ENCODE peak calls at places on chromosomes 6 and 20, in seven cellular contexts. S is GM20000, M is esophagus squamous epithelium, C is bronchial epithelial cell, Z is upper lobe of right lung, K is AG09319, D is astrocyte of the spinal cord. T is an unnamed sample.

GRCh38 chr6:84549912-84550311 is 214.5 kb downstream of the TBX18 start:
- DNase-seq in S (no peak), M (no peak), C (peak), Z (no peak), K (no peak), D (no peak), T (no peak)

GRCh38 chr6:152401978-152402377 is 235.2 kb downstream of the SYNE1 start:
- DNase-seq in S (no peak), M (no peak), C (peak), Z (no peak), K (no peak), D (peak), T (peak)

GRCh38 chr6:45657243-45657642 is 279.5 kb upstream of the SUPT3H start:
- DNase-seq in S (no peak), M (no peak), C (no peak), Z (no peak), K (peak), D (no peak), T (no peak)

GRCh38 chr20:62238569-62239277 is 402 bp downstream of the OSBPL2 start:
- DNase-seq in S (peak), M (no peak), C (no peak), Z (no peak), K (no peak), D (no peak), T (peak)

GRCh38 chr6:137787016-137787415 is 80.0 kb upstream of the TNFAIP3 start:
- DNase-seq in S (no peak), M (no peak), C (no peak), Z (no peak), K (no peak), D (no peak), T (no peak)

GRCh38 chr6:2124260-2124709 is 121.1 kb downstream of the GMDS start:
- DNase-seq in S (no peak), M (no peak), C (peak), Z (no peak), K (no peak), D (no peak), T (peak)

GRCh38 chr20:54051019-54051418 is 19.4 kb downstream of the BCAS1 start:
- DNase-seq in S (no peak), M (no peak), C (no peak), Z (no peak), K (no peak), D (no peak), T (no peak)

GRCh38 chr6:34391023-34391485 is 1.4 kb downstream of the NUDT3 start:
- DNase-seq in S (peak), M (no peak), C (peak), Z (no peak), K (peak), D (peak), T (peak)

GRCh38 chr20:43507150-43508080 is at the start of gene L3MBTL1:
- DNase-seq in S (peak), M (no peak), C (peak), Z (peak), K (no peak), D (peak), T (peak)

GRCh38 chr20:46022411-46023147 is 6.4 kb upstream of the SLC12A5 start:
- DNase-seq in S (peak), M (no peak), C (no peak), Z (peak), K (no peak), D (no peak), T (peak)

GRCh38 chr6:111087106-111087835 is at the start of gene SLC16A10:
- DNase-seq in S (peak), M (no peak), C (no peak), Z (peak), K (no peak), D (peak), T (peak)

GRCh38 chr20:1555952-1556351 is 1.6 kb downstream of the SIRPD start:
- DNase-seq in S (no peak), M (no peak), C (no peak), Z (no peak), K (no peak), D (no peak), T (no peak)

GRCh38 chr6:4731996-4732395 is 44.2 kb upstream of the CDYL start:
- DNase-seq in S (no peak), M (no peak), C (no peak), Z (no peak), K (no peak), D (no peak), T (no peak)

GRCh38 chr6:167548451-167548850 is 223.6 kb downstream of the TTLL2 start:
- DNase-seq in S (no peak), M (no peak), C (no peak), Z (no peak), K (no peak), D (no peak), T (no peak)

GRCh38 chr20:46423342-46423741 is 16.9 kb upstream of the ELMO2 start:
- DNase-seq in S (no peak), M (no peak), C (no peak), Z (no peak), K (no peak), D (no peak), T (no peak)

GRCh38 chr6:44009425-44010321 is 117.6 kb downstream of the MRPL14 start:
- DNase-seq in S (no peak), M (no peak), C (peak), Z (peak), K (no peak), D (peak), T (peak)

GRCh38 chr6:91498576-91498975 is 911.7 kb upstream of the MAP3K7 start:
- DNase-seq in S (no peak), M (no peak), C (no peak), Z (no peak), K (no peak), D (no peak), T (no peak)

GRCh38 chr20:31595380-31595653 is 9.8 kb upstream of the ID1 start:
- DNase-seq in S (no peak), M (no peak), C (no peak), Z (no peak), K (no peak), D (no peak), T (no peak)

GRCh38 chr20:47668313-47669156 is 116.7 kb downstream of the SULF2 start:
- DNase-seq in S (no peak), M (no peak), C (no peak), Z (no peak), K (no peak), D (no peak), T (no peak)
- TF ChIP-seq CTCF in S (no peak), M (no peak), C (no peak), Z (no peak), K (no peak), D (no peak), T (no peak)

DNA sequence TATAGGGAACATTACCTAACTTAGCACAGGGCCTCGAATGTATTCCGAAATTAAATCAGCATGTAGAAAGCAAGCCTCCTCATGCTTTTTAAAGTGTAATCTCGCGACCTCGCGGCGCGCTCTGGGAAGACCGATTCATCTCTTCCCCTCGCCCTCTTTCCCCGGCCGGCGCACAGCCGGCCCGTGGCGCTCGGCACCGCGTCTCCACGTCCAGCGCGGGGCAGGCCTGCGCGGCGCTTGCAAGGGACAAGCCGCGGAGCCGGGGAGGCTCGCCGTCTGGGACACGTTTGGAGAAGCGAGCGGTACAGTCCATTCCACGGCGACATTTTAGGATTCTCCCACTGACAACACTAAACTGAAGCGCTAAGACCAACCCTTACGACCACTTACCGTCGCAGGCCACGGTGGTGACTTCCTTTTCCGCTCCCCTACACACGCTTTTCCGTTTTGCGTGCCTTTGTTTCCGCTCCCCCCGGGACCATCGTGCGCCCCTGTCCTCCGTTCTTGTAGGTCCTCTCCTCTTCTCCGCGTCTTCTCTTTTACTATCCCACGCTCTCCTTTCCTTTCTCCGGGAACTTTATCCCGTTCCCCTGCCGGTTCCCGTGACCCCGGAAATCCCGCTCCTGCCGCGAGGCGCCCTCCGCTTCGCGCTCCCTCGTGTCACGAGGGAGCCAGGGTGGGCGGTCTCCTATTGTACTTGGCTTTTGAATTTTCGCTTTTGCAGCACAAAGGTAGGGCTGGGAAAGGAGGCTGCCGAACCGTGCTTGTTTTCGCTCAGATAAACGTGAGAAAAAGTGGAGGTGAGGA is at the start of gene ECHDC1:
- DNase-seq in S (peak), M (no peak), C (peak), Z (peak), K (no peak), D (peak), T (peak)
- TF ChIP-seq CTCF in S (no peak), M (peak), C (no peak), Z (no peak), K (no peak), D (no peak), T (no peak)

GRCh38 chr6:15254074-15254975 is 8.5 kb downstream of the JARID2 start:
- DNase-seq in S (no peak), M (no peak), C (peak), Z (no peak), K (no peak), D (no peak), T (peak)
- TF ChIP-seq CTCF in S (no peak), M (no peak), C (peak), Z (no peak), K (no peak), D (no peak), T (peak)

DNA sequence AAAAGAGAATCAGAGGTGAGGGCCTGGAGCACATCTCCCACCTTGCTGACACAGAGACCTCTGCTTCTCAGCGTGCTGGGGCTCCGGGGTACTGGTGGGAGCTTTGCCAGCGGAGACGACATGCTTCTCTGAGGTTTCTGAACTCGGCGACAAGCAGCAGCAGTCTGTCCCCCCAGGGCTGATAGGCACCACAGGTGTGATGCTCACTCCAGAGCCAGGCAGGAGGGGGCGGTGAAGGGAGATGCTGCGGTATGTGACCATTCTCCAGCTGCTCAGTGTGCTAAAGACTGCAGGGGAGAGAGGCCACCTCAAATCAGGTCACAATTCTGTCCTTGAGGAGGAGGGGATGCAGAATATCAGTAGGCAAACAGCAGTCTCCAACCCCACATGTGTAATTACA is 219.9 kb downstream of the ALDH8A1 start:
- DNase-seq in S (no peak), M (no peak), C (no peak), Z (no peak), K (no peak), D (no peak), T (no peak)
- TF ChIP-seq CTCF in S (no peak), M (no peak), C (no peak), Z (no peak), K (no peak), D (no peak), T (no peak)

GRCh38 chr6:159463440-159463839 is 229.6 kb downstream of the SOD2 start:
- DNase-seq in S (no peak), M (no peak), C (peak), Z (no peak), K (no peak), D (no peak), T (no peak)

GRCh38 chr6:159460476-159460875 is 232.6 kb downstream of the SOD2 start:
- DNase-seq in S (no peak), M (no peak), C (no peak), Z (no peak), K (no peak), D (no peak), T (no peak)

GRCh38 chr6:159462446-159462845 is 230.6 kb downstream of the SOD2 start:
- DNase-seq in S (no peak), M (no peak), C (no peak), Z (no peak), K (no peak), D (no peak), T (no peak)

GRCh38 chr6:159461266-159461665 is 231.8 kb downstream of the SOD2 start:
- DNase-seq in S (no peak), M (no peak), C (no peak), Z (no peak), K (no peak), D (no peak), T (no peak)

GRCh38 chr6:159461998-159462397 is 231.0 kb downstream of the SOD2 start:
- DNase-seq in S (peak), M (no peak), C (no peak), Z (no peak), K (no peak), D (no peak), T (no peak)
- TF ChIP-seq CTCF in S (no peak), M (no peak), C (no peak), Z (no peak), K (no peak), D (no peak), T (no peak)

GRCh38 chr6:126170875-126171489 is 168.9 kb upstream of the CENPW start:
- DNase-seq in S (peak), M (no peak), C (peak), Z (no peak), K (no peak), D (no peak), T (peak)

GRCh38 chr6:126172151-126172550 is 167.8 kb upstream of the CENPW start:
- DNase-seq in S (no peak), M (no peak), C (no peak), Z (no peak), K (no peak), D (no peak), T (no peak)

GRCh38 chr6:126170433-126170832 is 169.5 kb upstream of the CENPW start:
- DNase-seq in S (no peak), M (no peak), C (no peak), Z (no peak), K (no peak), D (no peak), T (no peak)

GRCh38 chr6:126167726-126168125 is 172.2 kb upstream of the CENPW start:
- DNase-seq in S (no peak), M (no peak), C (no peak), Z (no peak), K (no peak), D (no peak), T (no peak)
- TF ChIP-seq CTCF in S (no peak), M (no peak), C (no peak), Z (no peak), K (no peak), D (no peak), T (no peak)

DNA sequence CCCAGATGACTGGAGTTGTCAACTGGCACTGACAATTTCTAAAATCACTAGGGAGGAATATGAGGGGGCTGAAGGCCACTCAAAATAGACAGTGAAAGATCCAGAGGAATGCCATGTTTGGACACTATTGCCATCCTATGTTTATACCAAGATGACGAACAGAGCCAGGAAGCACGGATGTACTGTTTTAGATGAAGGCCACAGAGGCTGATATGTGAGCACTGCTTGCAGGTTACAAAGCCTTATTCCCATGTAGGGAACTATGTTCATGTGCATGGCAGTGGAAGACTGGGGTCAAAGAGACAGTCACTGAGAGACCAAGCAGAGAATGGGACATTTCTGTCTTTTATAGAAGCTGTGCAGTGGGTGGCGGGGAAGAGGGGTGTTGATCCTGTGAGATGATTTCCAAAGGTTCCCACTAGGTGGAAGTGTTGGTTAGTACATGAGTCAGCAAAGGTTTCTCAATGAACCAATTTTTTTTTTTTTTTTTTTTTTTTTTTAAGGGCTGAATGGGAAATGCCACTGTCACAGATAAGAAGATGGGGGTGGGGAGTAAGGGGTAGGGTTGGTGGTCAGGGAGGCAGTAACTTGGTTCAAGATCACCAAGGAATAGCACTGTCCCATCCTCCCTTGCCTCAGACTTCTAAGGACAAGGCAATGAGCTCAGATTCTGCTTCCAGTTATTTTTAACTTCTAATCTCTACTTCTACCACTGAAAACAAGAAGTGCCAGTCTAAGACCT is 46.7 kb upstream of the MOCS1 start:
- DNase-seq in S (peak), M (no peak), C (peak), Z (no peak), K (no peak), D (peak), T (peak)
- TF ChIP-seq CTCF in S (no peak), M (peak), C (peak), Z (peak), K (peak), D (peak), T (peak)

DNA sequence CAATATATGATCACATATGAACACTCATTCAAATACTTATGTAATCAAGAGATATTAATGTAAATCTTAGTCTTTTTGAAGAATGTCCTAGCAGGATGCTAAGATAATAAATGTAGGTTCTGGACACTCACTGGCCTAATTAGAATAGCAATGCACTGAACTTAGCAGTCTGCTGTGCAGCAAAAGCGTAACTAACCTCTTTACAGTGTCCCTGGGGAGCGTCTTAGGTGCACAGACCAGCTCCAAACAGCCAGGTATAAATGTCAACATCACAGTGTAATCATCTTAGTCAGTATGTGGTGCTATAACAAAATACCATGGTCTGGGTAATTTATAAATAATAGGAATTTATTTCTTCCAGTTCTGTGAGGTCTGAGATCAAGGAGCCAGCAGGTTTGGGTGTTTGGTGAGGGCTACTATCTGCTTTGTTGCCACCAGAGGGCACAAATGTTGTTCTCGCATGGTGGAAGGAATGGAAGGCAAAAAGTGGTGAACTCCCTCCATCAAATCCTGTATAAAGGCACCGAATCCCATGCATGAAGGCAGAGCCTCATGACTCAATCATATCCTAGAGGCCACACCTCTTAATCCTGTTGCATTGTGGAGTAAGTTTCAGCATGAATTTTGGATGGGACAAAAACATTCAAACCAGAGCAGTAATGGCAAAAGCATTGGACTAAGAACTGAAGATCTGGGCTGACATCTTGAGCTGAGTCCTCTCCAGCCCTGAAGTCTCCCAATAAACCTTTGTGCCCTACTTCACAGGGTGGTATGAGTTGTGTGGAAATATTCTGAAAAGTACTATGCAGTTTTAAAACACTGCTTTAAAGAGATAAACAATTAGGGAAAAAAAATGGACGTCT is 41.8 kb upstream of the FOXO3 start:
- DNase-seq in S (no peak), M (no peak), C (peak), Z (no peak), K (no peak), D (peak), T (peak)
- TF ChIP-seq CTCF in S (no peak), M (no peak), C (peak), Z (peak), K (peak), D (peak), T (peak)

GRCh38 chr6:57305754-57306153 is 11.7 kb upstream of the PRIM2 start:
- DNase-seq in S (no peak), M (no peak), C (no peak), Z (no peak), K (no peak), D (no peak), T (no peak)

GRCh38 chr6:57305112-57305511 is 12.3 kb upstream of the PRIM2 start:
- DNase-seq in S (no peak), M (no peak), C (no peak), Z (no peak), K (no peak), D (no peak), T (no peak)

GRCh38 chr6:57302477-57302876 is 15.0 kb upstream of the PRIM2 start:
- DNase-seq in S (no peak), M (no peak), C (no peak), Z (no peak), K (no peak), D (no peak), T (no peak)

GRCh38 chr6:57306273-57306672 is 11.2 kb upstream of the PRIM2 start:
- DNase-seq in S (no peak), M (no peak), C (no peak), Z (no peak), K (no peak), D (no peak), T (no peak)

GRCh38 chr6:57303931-57304681 is 13.3 kb upstream of the PRIM2 start:
- DNase-seq in S (no peak), M (no peak), C (no peak), Z (no peak), K (peak), D (no peak), T (no peak)
- TF ChIP-seq CTCF in S (no peak), M (no peak), C (no peak), Z (no peak), K (no peak), D (no peak), T (no peak)

T was measured in epithelial cell of esophagus.